ENCODE peak calls at places on chromosomes 13 and 19, in seven cellular contexts. R is activated T-cell treated with anti-CD3 and anti-CD28 coated beads for 1 hour, W is fibroblast of pulmonary artery, C is GM03348, L is NCI-H345, T is cardiac muscle cell, K is T47D. A is an unnamed sample.

GRCh38 chr19:43847884-43848283 is 20.8 kb downstream of the ZNF283 start:
- DNase-seq in K (no peak), L (no peak), R (no peak), W (no peak), C (no peak), T (no peak), A (no peak)

GRCh38 chr19:52212572-52213255 is 22.9 kb downstream of the PPP2R1A start:
- DNase-seq in L (no peak), W (no peak), R (no peak), C (no peak), T (no peak), K (no peak), A (no peak)

GRCh38 chr13:112752711-112753541 is 63.1 kb downstream of the ATP11A start:
- DNase-seq in W (no peak), T (no peak), L (no peak), R (no peak), K (no peak), C (no peak), A (no peak)

GRCh38 chr13:48125794-48126228 is 30.9 kb upstream of the MED4 start:
- DNase-seq in K (peak; percentile 3), W (peak; percentile 76), R (no peak), L (no peak), T (peak; percentile 3), C (peak; percentile 13), A (no peak)

GRCh38 chr19:54521022-54521859 is 18.6 kb downstream of the LAIR2 start:
- DNase-seq in R (no peak), K (no peak), L (no peak), T (no peak), W (no peak), C (no peak), A (no peak)

GRCh38 chr13:114272977-114273376 is 8.4 kb upstream of the UPF3A start:
- DNase-seq in W (peak; percentile 11), C (no peak), R (no peak), K (no peak), L (no peak), T (no peak), A (no peak)

GRCh38 chr19:956747-957451 is 27.2 kb upstream of the WDR18 start:
- DNase-seq in W (no peak), L (no peak), R (no peak), C (peak; percentile 86), T (peak; percentile 18), K (peak; percentile 62), A (no peak)

GRCh38 chr13:95226932-95227718 is 74.1 kb downstream of the ABCC4 start:
- DNase-seq in K (no peak), T (no peak), L (no peak), R (no peak), C (no peak), W (no peak), A (no peak)

GRCh38 chr13:80069374-80069773 is 271.6 kb downstream of the SPRY2 start:
- DNase-seq in R (no peak), C (no peak), W (no peak), T (no peak), K (no peak), L (no peak), A (no peak)

GRCh38 chr19:3336680-3337523 is 29.5 kb upstream of the NFIC start:
- DNase-seq in W (peak; percentile 88), R (no peak), C (peak; percentile 72), L (peak; percentile 62), T (no peak), K (peak; percentile 91), A (peak; percentile 50)

GRCh38 chr13:23921451-23921888 is 24.2 kb upstream of the C1QTNF9B start:
- DNase-seq in W (peak; percentile 75), R (no peak), T (peak; percentile 80), K (peak; percentile 61), C (peak; percentile 56), L (peak; percentile 35), A (no peak)

GRCh38 chr19:16098416-16098768 is 13.3 kb upstream of the RAB8A start:
- DNase-seq in K (no peak), C (no peak), T (no peak), R (no peak), L (no peak), W (no peak), A (no peak)

GRCh38 chr19:12969292-12969988 is at the start of gene DAND5:
- DNase-seq in R (no peak), W (no peak), K (no peak), L (no peak), T (no peak), C (peak; percentile 20), A (no peak)

GRCh38 chr13:113855012-113855921 is 8.6 kb downstream of the GAS6 start:
- DNase-seq in K (no peak), C (no peak), T (no peak), R (no peak), L (no peak), W (no peak), A (no peak)

GRCh38 chr19:11100064-11100463 is 10.8 kb downstream of the LDLR start:
- DNase-seq in L (no peak), R (no peak), W (no peak), T (no peak), K (no peak), C (no peak), A (no peak)

GRCh38 chr19:6740589-6741348 is 1.3 kb downstream of the TRIP10 start:
- DNase-seq in W (no peak), R (no peak), L (peak; percentile 16), C (peak; percentile 54), K (peak; percentile 59), T (peak; percentile 58), A (no peak)

GRCh38 chr19:32222594-32222993 is 122.8 kb upstream of the ZNF507 start:
- DNase-seq in L (no peak), T (no peak), R (no peak), W (no peak), K (peak; percentile 2), C (no peak), A (no peak)

GRCh38 chr13:90717451-90717936 is 630.0 kb upstream of the MIR17HG start:
- DNase-seq in W (peak; percentile 89), R (no peak), L (no peak), T (peak; percentile 4), C (peak; percentile 62), K (no peak), A (no peak)

GRCh38 chr19:6055013-6055795 is 55.1 kb downstream of the RFX2 start:
- DNase-seq in C (no peak), W (no peak), R (no peak), L (no peak), K (no peak), T (no peak), A (no peak)

GRCh38 chr13:66313408-66313807 is 916.7 kb downstream of the PCDH9 start:
- DNase-seq in W (peak; percentile 90), T (no peak), C (no peak), R (no peak), K (no peak), L (no peak), A (no peak)

A was measured in omental fat pad.